ENCODE peak calls at places on chromosomes 5 and 9, in nine cellular contexts. One of them, this sample, is unnamed.

GRCh38 chr9:135614821-135615665 is 24.3 kb downstream of the GLT6D1 start:
- DNase-seq in stimulated activated CD4-positive, alpha-beta T cell treated with anti-CD3 and anti-CD28 coated beads, Interleukin-15, amount 100 ng/mL, for 1 hour: no peak
- DNase-seq in stimulated activated naive B cell treated with anti-CD40 and anti-IgM and Interleukin-4, amounts not matched to agents 10 μg/mL and 1 μg/mL and 100 μg/mL, for 72 hours: no peak
- DNase-seq in WERI-Rb-1: no peak
- DNase-seq in T1000: no peak
- DNase-seq in heart left ventricle: no peak
- DNase-seq in tibial nerve: no peak
- DNase-seq in omental fat pad: no peak
- DNase-seq in upper lobe of right lung: peak
- DNase-seq in this sample: no peak

GRCh38 chr5:19713740-19714139 is 274.3 kb downstream of the CDH18 start:
- DNase-seq in stimulated activated CD4-positive, alpha-beta T cell treated with anti-CD3 and anti-CD28 coated beads, Interleukin-15, amount 100 ng/mL, for 1 hour: no peak
- DNase-seq in stimulated activated naive B cell treated with anti-CD40 and anti-IgM and Interleukin-4, amounts not matched to agents 10 μg/mL and 1 μg/mL and 100 μg/mL, for 72 hours: no peak
- DNase-seq in WERI-Rb-1: no peak
- DNase-seq in T1000: no peak
- DNase-seq in heart left ventricle: no peak
- DNase-seq in tibial nerve: no peak
- DNase-seq in omental fat pad: no peak
- DNase-seq in upper lobe of right lung: no peak
- DNase-seq in this sample: no peak

GRCh38 chr9:134996591-134997530 is 79.1 kb upstream of the FCN1 start:
- DNase-seq in stimulated activated CD4-positive, alpha-beta T cell treated with anti-CD3 and anti-CD28 coated beads, Interleukin-15, amount 100 ng/mL, for 1 hour: no peak
- DNase-seq in stimulated activated naive B cell treated with anti-CD40 and anti-IgM and Interleukin-4, amounts not matched to agents 10 μg/mL and 1 μg/mL and 100 μg/mL, for 72 hours: no peak
- DNase-seq in WERI-Rb-1: peak
- DNase-seq in T1000: no peak
- DNase-seq in heart left ventricle: no peak
- DNase-seq in tibial nerve: no peak
- DNase-seq in omental fat pad: no peak
- DNase-seq in upper lobe of right lung: peak
- DNase-seq in this sample: no peak

GRCh38 chr9:2623866-2624682 is 2.5 kb downstream of the VLDLR start:
- DNase-seq in stimulated activated CD4-positive, alpha-beta T cell treated with anti-CD3 and anti-CD28 coated beads, Interleukin-15, amount 100 ng/mL, for 1 hour: no peak
- DNase-seq in stimulated activated naive B cell treated with anti-CD40 and anti-IgM and Interleukin-4, amounts not matched to agents 10 μg/mL and 1 μg/mL and 100 μg/mL, for 72 hours: no peak
- DNase-seq in WERI-Rb-1: no peak
- DNase-seq in T1000: no peak
- DNase-seq in heart left ventricle: no peak
- DNase-seq in tibial nerve: no peak
- DNase-seq in omental fat pad: no peak
- DNase-seq in upper lobe of right lung: no peak
- DNase-seq in this sample: no peak

GRCh38 chr5:94700592-94700991 is 82.1 kb downstream of the SLF1 start:
- DNase-seq in stimulated activated CD4-positive, alpha-beta T cell treated with anti-CD3 and anti-CD28 coated beads, Interleukin-15, amount 100 ng/mL, for 1 hour: no peak
- DNase-seq in stimulated activated naive B cell treated with anti-CD40 and anti-IgM and Interleukin-4, amounts not matched to agents 10 μg/mL and 1 μg/mL and 100 μg/mL, for 72 hours: no peak
- DNase-seq in WERI-Rb-1: no peak
- DNase-seq in T1000: no peak
- DNase-seq in heart left ventricle: no peak
- DNase-seq in tibial nerve: no peak
- DNase-seq in omental fat pad: no peak
- DNase-seq in upper lobe of right lung: no peak
- DNase-seq in this sample: no peak

GRCh38 chr5:128111818-128112448 is 28.4 kb downstream of the SLC12A2 start:
- DNase-seq in stimulated activated CD4-positive, alpha-beta T cell treated with anti-CD3 and anti-CD28 coated beads, Interleukin-15, amount 100 ng/mL, for 1 hour: no peak
- DNase-seq in stimulated activated naive B cell treated with anti-CD40 and anti-IgM and Interleukin-4, amounts not matched to agents 10 μg/mL and 1 μg/mL and 100 μg/mL, for 72 hours: no peak
- DNase-seq in WERI-Rb-1: no peak
- DNase-seq in T1000: no peak
- DNase-seq in heart left ventricle: no peak
- DNase-seq in tibial nerve: no peak
- DNase-seq in omental fat pad: no peak
- DNase-seq in upper lobe of right lung: no peak
- DNase-seq in this sample: peak

GRCh38 chr9:33076360-33077004 is at the start of gene SMU1:
- DNase-seq in stimulated activated CD4-positive, alpha-beta T cell treated with anti-CD3 and anti-CD28 coated beads, Interleukin-15, amount 100 ng/mL, for 1 hour: peak
- DNase-seq in stimulated activated naive B cell treated with anti-CD40 and anti-IgM and Interleukin-4, amounts not matched to agents 10 μg/mL and 1 μg/mL and 100 μg/mL, for 72 hours: peak
- DNase-seq in WERI-Rb-1: peak
- DNase-seq in T1000: peak
- DNase-seq in heart left ventricle: peak
- DNase-seq in tibial nerve: peak
- DNase-seq in omental fat pad: peak
- DNase-seq in upper lobe of right lung: peak
- DNase-seq in this sample: peak

GRCh38 chr5:105145152-105145551 is 1582.6 kb upstream of the NUDT12 start:
- DNase-seq in stimulated activated CD4-positive, alpha-beta T cell treated with anti-CD3 and anti-CD28 coated beads, Interleukin-15, amount 100 ng/mL, for 1 hour: no peak
- DNase-seq in stimulated activated naive B cell treated with anti-CD40 and anti-IgM and Interleukin-4, amounts not matched to agents 10 μg/mL and 1 μg/mL and 100 μg/mL, for 72 hours: no peak
- DNase-seq in WERI-Rb-1: no peak
- DNase-seq in T1000: no peak
- DNase-seq in heart left ventricle: no peak
- DNase-seq in tibial nerve: no peak
- DNase-seq in omental fat pad: no peak
- DNase-seq in upper lobe of right lung: no peak
- DNase-seq in this sample: no peak

GRCh38 chr9:138101444-138102234 is 224.1 kb downstream of the CACNA1B start:
- DNase-seq in stimulated activated CD4-positive, alpha-beta T cell treated with anti-CD3 and anti-CD28 coated beads, Interleukin-15, amount 100 ng/mL, for 1 hour: no peak
- DNase-seq in stimulated activated naive B cell treated with anti-CD40 and anti-IgM and Interleukin-4, amounts not matched to agents 10 μg/mL and 1 μg/mL and 100 μg/mL, for 72 hours: no peak
- DNase-seq in WERI-Rb-1: no peak
- DNase-seq in T1000: no peak
- DNase-seq in heart left ventricle: no peak
- DNase-seq in tibial nerve: no peak
- DNase-seq in omental fat pad: no peak
- DNase-seq in upper lobe of right lung: peak
- DNase-seq in this sample: no peak

GRCh38 chr9:33893861-33894260 is 76.9 kb downstream of the UBE2R2 start:
- DNase-seq in stimulated activated CD4-positive, alpha-beta T cell treated with anti-CD3 and anti-CD28 coated beads, Interleukin-15, amount 100 ng/mL, for 1 hour: no peak
- DNase-seq in stimulated activated naive B cell treated with anti-CD40 and anti-IgM and Interleukin-4, amounts not matched to agents 10 μg/mL and 1 μg/mL and 100 μg/mL, for 72 hours: no peak
- DNase-seq in WERI-Rb-1: no peak
- DNase-seq in T1000: no peak
- DNase-seq in heart left ventricle: no peak
- DNase-seq in tibial nerve: no peak
- DNase-seq in omental fat pad: no peak
- DNase-seq in upper lobe of right lung: no peak
- DNase-seq in this sample: no peak

GRCh38 chr9:121720311-121720991 is 69.0 kb downstream of the DAB2IP start:
- DNase-seq in stimulated activated CD4-positive, alpha-beta T cell treated with anti-CD3 and anti-CD28 coated beads, Interleukin-15, amount 100 ng/mL, for 1 hour: no peak
- DNase-seq in stimulated activated naive B cell treated with anti-CD40 and anti-IgM and Interleukin-4, amounts not matched to agents 10 μg/mL and 1 μg/mL and 100 μg/mL, for 72 hours: no peak
- DNase-seq in WERI-Rb-1: no peak
- DNase-seq in T1000: no peak
- DNase-seq in heart left ventricle: no peak
- DNase-seq in tibial nerve: no peak
- DNase-seq in omental fat pad: no peak
- DNase-seq in upper lobe of right lung: no peak
- DNase-seq in this sample: no peak

GRCh38 chr5:43110606-43111170 is 10.0 kb upstream of the ZNF131 start:
- DNase-seq in stimulated activated CD4-positive, alpha-beta T cell treated with anti-CD3 and anti-CD28 coated beads, Interleukin-15, amount 100 ng/mL, for 1 hour: no peak
- DNase-seq in stimulated activated naive B cell treated with anti-CD40 and anti-IgM and Interleukin-4, amounts not matched to agents 10 μg/mL and 1 μg/mL and 100 μg/mL, for 72 hours: no peak
- DNase-seq in WERI-Rb-1: peak
- DNase-seq in T1000: no peak
- DNase-seq in heart left ventricle: no peak
- DNase-seq in tibial nerve: no peak
- DNase-seq in omental fat pad: no peak
- DNase-seq in upper lobe of right lung: no peak
- DNase-seq in this sample: peak

GRCh38 chr5:149885512-149885911 is 59.1 kb downstream of the PDE6A start:
- DNase-seq in stimulated activated CD4-positive, alpha-beta T cell treated with anti-CD3 and anti-CD28 coated beads, Interleukin-15, amount 100 ng/mL, for 1 hour: no peak
- DNase-seq in stimulated activated naive B cell treated with anti-CD40 and anti-IgM and Interleukin-4, amounts not matched to agents 10 μg/mL and 1 μg/mL and 100 μg/mL, for 72 hours: no peak
- DNase-seq in WERI-Rb-1: no peak
- DNase-seq in T1000: no peak
- DNase-seq in heart left ventricle: no peak
- DNase-seq in tibial nerve: no peak
- DNase-seq in omental fat pad: no peak
- DNase-seq in upper lobe of right lung: no peak
- DNase-seq in this sample: no peak

GRCh38 chr9:137973829-137974416 is 96.3 kb downstream of the CACNA1B start:
- DNase-seq in stimulated activated CD4-positive, alpha-beta T cell treated with anti-CD3 and anti-CD28 coated beads, Interleukin-15, amount 100 ng/mL, for 1 hour: no peak
- DNase-seq in stimulated activated naive B cell treated with anti-CD40 and anti-IgM and Interleukin-4, amounts not matched to agents 10 μg/mL and 1 μg/mL and 100 μg/mL, for 72 hours: no peak
- DNase-seq in WERI-Rb-1: no peak
- DNase-seq in T1000: no peak
- DNase-seq in heart left ventricle: no peak
- DNase-seq in tibial nerve: no peak
- DNase-seq in omental fat pad: no peak
- DNase-seq in upper lobe of right lung: peak
- DNase-seq in this sample: no peak

GRCh38 chr9:71911908-71912325 is 478 bp downstream of the C9orf85 start:
- DNase-seq in stimulated activated CD4-positive, alpha-beta T cell treated with anti-CD3 and anti-CD28 coated beads, Interleukin-15, amount 100 ng/mL, for 1 hour: no peak
- DNase-seq in stimulated activated naive B cell treated with anti-CD40 and anti-IgM and Interleukin-4, amounts not matched to agents 10 μg/mL and 1 μg/mL and 100 μg/mL, for 72 hours: no peak
- DNase-seq in WERI-Rb-1: no peak
- DNase-seq in T1000: no peak
- DNase-seq in heart left ventricle: no peak
- DNase-seq in tibial nerve: no peak
- DNase-seq in omental fat pad: no peak
- DNase-seq in upper lobe of right lung: no peak
- DNase-seq in this sample: no peak

GRCh38 chr5:125823572-125823971 is 599.6 kb upstream of the GRAMD2B start:
- DNase-seq in stimulated activated CD4-positive, alpha-beta T cell treated with anti-CD3 and anti-CD28 coated beads, Interleukin-15, amount 100 ng/mL, for 1 hour: no peak
- DNase-seq in stimulated activated naive B cell treated with anti-CD40 and anti-IgM and Interleukin-4, amounts not matched to agents 10 μg/mL and 1 μg/mL and 100 μg/mL, for 72 hours: no peak
- DNase-seq in WERI-Rb-1: no peak
- DNase-seq in T1000: no peak
- DNase-seq in heart left ventricle: no peak
- DNase-seq in tibial nerve: no peak
- DNase-seq in omental fat pad: no peak
- DNase-seq in upper lobe of right lung: no peak
- DNase-seq in this sample: no peak

GRCh38 chr5:142843029-142843905 is 73.1 kb downstream of the ARHGAP26 start:
- DNase-seq in stimulated activated CD4-positive, alpha-beta T cell treated with anti-CD3 and anti-CD28 coated beads, Interleukin-15, amount 100 ng/mL, for 1 hour: no peak
- DNase-seq in stimulated activated naive B cell treated with anti-CD40 and anti-IgM and Interleukin-4, amounts not matched to agents 10 μg/mL and 1 μg/mL and 100 μg/mL, for 72 hours: no peak
- DNase-seq in WERI-Rb-1: no peak
- DNase-seq in T1000: no peak
- DNase-seq in heart left ventricle: peak
- DNase-seq in tibial nerve: peak
- DNase-seq in omental fat pad: no peak
- DNase-seq in upper lobe of right lung: no peak
- DNase-seq in this sample: no peak

GRCh38 chr9:116000748-116001329 is 152.8 kb upstream of the PAPPA start:
- DNase-seq in stimulated activated CD4-positive, alpha-beta T cell treated with anti-CD3 and anti-CD28 coated beads, Interleukin-15, amount 100 ng/mL, for 1 hour: no peak
- DNase-seq in stimulated activated naive B cell treated with anti-CD40 and anti-IgM and Interleukin-4, amounts not matched to agents 10 μg/mL and 1 μg/mL and 100 μg/mL, for 72 hours: no peak
- DNase-seq in WERI-Rb-1: peak
- DNase-seq in T1000: no peak
- DNase-seq in heart left ventricle: no peak
- DNase-seq in tibial nerve: no peak
- DNase-seq in omental fat pad: no peak
- DNase-seq in upper lobe of right lung: no peak
- DNase-seq in this sample: no peak

GRCh38 chr9:134157378-134157885 is 6.9 kb downstream of the RNU6ATAC start:
- DNase-seq in stimulated activated CD4-positive, alpha-beta T cell treated with anti-CD3 and anti-CD28 coated beads, Interleukin-15, amount 100 ng/mL, for 1 hour: no peak
- DNase-seq in stimulated activated naive B cell treated with anti-CD40 and anti-IgM and Interleukin-4, amounts not matched to agents 10 μg/mL and 1 μg/mL and 100 μg/mL, for 72 hours: no peak
- DNase-seq in WERI-Rb-1: no peak
- DNase-seq in T1000: no peak
- DNase-seq in heart left ventricle: no peak
- DNase-seq in tibial nerve: no peak
- DNase-seq in omental fat pad: no peak
- DNase-seq in upper lobe of right lung: no peak
- DNase-seq in this sample: no peak

GRCh38 chr9:127418037-127418471 is 6.1 kb upstream of the ZNF79 start:
- DNase-seq in stimulated activated CD4-positive, alpha-beta T cell treated with anti-CD3 and anti-CD28 coated beads, Interleukin-15, amount 100 ng/mL, for 1 hour: peak
- DNase-seq in stimulated activated naive B cell treated with anti-CD40 and anti-IgM and Interleukin-4, amounts not matched to agents 10 μg/mL and 1 μg/mL and 100 μg/mL, for 72 hours: no peak
- DNase-seq in WERI-Rb-1: peak
- DNase-seq in T1000: no peak
- DNase-seq in heart left ventricle: no peak
- DNase-seq in tibial nerve: no peak
- DNase-seq in omental fat pad: no peak
- DNase-seq in upper lobe of right lung: peak
- DNase-seq in this sample: peak